ENCODE peak calls at places on chromosomes 4 and X, in ten cellular contexts. One of them, this sample, is unnamed.

GRCh38 chrX:37712458-37712857 is 26.9 kb downstream of the XK start:
- DNase-seq in fibroblast of lung: peak; percentile 53
- DNase-seq in PC-3: no peak
- DNase-seq in adipocyte: peak; percentile 4
- DNase-seq in mesendoderm: no peak
- DNase-seq in gastrocnemius medialis: no peak
- DNase-seq in adrenal gland: no peak
- DNase-seq in upper lobe of right lung: no peak
- DNase-seq in heart right ventricle: no peak
- DNase-seq in tibial nerve: no peak
- DNase-seq in this sample: peak; percentile 22

GRCh38 chr4:92235741-92236140 is 68.0 kb upstream of the GRID2 start:
- DNase-seq in gastrocnemius medialis: no peak
- DNase-seq in mesendoderm: no peak
- DNase-seq in PC-3: peak; percentile 23
- DNase-seq in adipocyte: no peak
- DNase-seq in adrenal gland: no peak
- DNase-seq in upper lobe of right lung: no peak
- DNase-seq in heart right ventricle: no peak
- DNase-seq in tibial nerve: no peak
- DNase-seq in fibroblast of lung: peak; percentile 23
- DNase-seq in this sample: no peak

GRCh38 chr4:124133753-124134152 is 578.8 kb downstream of the ANKRD50 start:
- DNase-seq in fibroblast of lung: no peak
- DNase-seq in adrenal gland: no peak
- DNase-seq in upper lobe of right lung: no peak
- DNase-seq in heart right ventricle: no peak
- DNase-seq in gastrocnemius medialis: no peak
- DNase-seq in PC-3: no peak
- DNase-seq in adipocyte: peak; percentile 72
- DNase-seq in mesendoderm: no peak
- DNase-seq in tibial nerve: no peak
- DNase-seq in this sample: no peak

GRCh38 chrX:49725401-49725800 is 29.6 kb upstream of the PAGE1 start:
- DNase-seq in gastrocnemius medialis: peak; percentile 55
- DNase-seq in adipocyte: no peak
- DNase-seq in heart right ventricle: no peak
- DNase-seq in tibial nerve: no peak
- DNase-seq in adrenal gland: no peak
- DNase-seq in mesendoderm: no peak
- DNase-seq in upper lobe of right lung: no peak
- DNase-seq in fibroblast of lung: no peak
- DNase-seq in PC-3: no peak
- DNase-seq in this sample: no peak

GRCh38 chr4:74805601-74806000 is 11.3 kb upstream of the BTC start:
- DNase-seq in upper lobe of right lung: no peak
- DNase-seq in PC-3: peak; percentile 85
- DNase-seq in mesendoderm: peak; percentile 38
- DNase-seq in fibroblast of lung: peak; percentile 63
- DNase-seq in gastrocnemius medialis: no peak
- DNase-seq in adrenal gland: no peak
- DNase-seq in tibial nerve: no peak
- DNase-seq in adipocyte: peak; percentile 11
- DNase-seq in heart right ventricle: no peak
- DNase-seq in this sample: no peak

GRCh38 chrX:7941390-7942042 is 14.3 kb upstream of the PNPLA4 start:
- DNase-seq in adrenal gland: no peak
- DNase-seq in upper lobe of right lung: no peak
- DNase-seq in tibial nerve: no peak
- DNase-seq in heart right ventricle: no peak
- DNase-seq in PC-3: peak; percentile 36
- DNase-seq in adipocyte: peak; percentile 26
- DNase-seq in gastrocnemius medialis: no peak
- DNase-seq in mesendoderm: peak; percentile 31
- DNase-seq in fibroblast of lung: peak; percentile 12
- DNase-seq in this sample: no peak

GRCh38 chrX:13266641-13267420 is 53.0 kb downstream of the ATXN3L start:
- DNase-seq in tibial nerve: no peak
- DNase-seq in fibroblast of lung: peak; percentile 68
- DNase-seq in mesendoderm: peak; percentile 28
- DNase-seq in adrenal gland: no peak
- DNase-seq in heart right ventricle: no peak
- DNase-seq in adipocyte: no peak
- DNase-seq in gastrocnemius medialis: no peak
- DNase-seq in PC-3: peak; percentile 21
- DNase-seq in upper lobe of right lung: no peak
- DNase-seq in this sample: no peak

GRCh38 chrX:11100281-11101035 is 10.7 kb upstream of the HCCS start:
- DNase-seq in gastrocnemius medialis: no peak
- DNase-seq in PC-3: peak; percentile 65
- DNase-seq in adrenal gland: peak; percentile 53
- DNase-seq in tibial nerve: peak; percentile 33
- DNase-seq in mesendoderm: peak; percentile 69
- DNase-seq in upper lobe of right lung: no peak
- DNase-seq in fibroblast of lung: peak; percentile 78
- DNase-seq in heart right ventricle: peak; percentile 15
- DNase-seq in adipocyte: peak; percentile 81
- DNase-seq in this sample: peak; percentile 78

GRCh38 chr4:72677265-72677664 is 108.2 kb upstream of the ADAMTS3 start:
- DNase-seq in fibroblast of lung: no peak
- DNase-seq in adipocyte: no peak
- DNase-seq in adrenal gland: no peak
- DNase-seq in mesendoderm: no peak
- DNase-seq in tibial nerve: no peak
- DNase-seq in heart right ventricle: no peak
- DNase-seq in gastrocnemius medialis: no peak
- DNase-seq in upper lobe of right lung: no peak
- DNase-seq in PC-3: no peak
- DNase-seq in this sample: no peak

GRCh38 chrX:71618303-71618721 is at the start of gene CXCR3:
- DNase-seq in heart right ventricle: peak; percentile 23
- DNase-seq in fibroblast of lung: peak; percentile 44
- DNase-seq in adrenal gland: peak; percentile 72
- DNase-seq in mesendoderm: no peak
- DNase-seq in adipocyte: no peak
- DNase-seq in tibial nerve: no peak
- DNase-seq in PC-3: no peak
- DNase-seq in gastrocnemius medialis: no peak
- DNase-seq in upper lobe of right lung: peak; percentile 72
- DNase-seq in this sample: no peak

GRCh38 chrX:25012433-25012735 is 3.4 kb downstream of the ARX start:
- DNase-seq in fibroblast of lung: no peak
- DNase-seq in heart right ventricle: no peak
- DNase-seq in gastrocnemius medialis: peak; percentile 85
- DNase-seq in tibial nerve: no peak
- DNase-seq in PC-3: no peak
- DNase-seq in mesendoderm: peak; percentile 45
- DNase-seq in adrenal gland: no peak
- DNase-seq in adipocyte: no peak
- DNase-seq in upper lobe of right lung: no peak
- DNase-seq in this sample: no peak
- H3K27me3 ChIP-seq in fibroblast of lung: peaks cover 68% of the 10 kb centered on the region
- H3K27me3 ChIP-seq in heart right ventricle: peaks cover 96% of the 10 kb centered on the region
- H3K27me3 ChIP-seq in gastrocnemius medialis: peaks cover 25% of the 10 kb centered on the region
- H3K27me3 ChIP-seq in tibial nerve: peaks cover 96% of the 10 kb centered on the region
- H3K27me3 ChIP-seq in PC-3: peaks cover 56% of the 10 kb centered on the region
- H3K27me3 ChIP-seq in mesendoderm: peaks cover 71% of the 10 kb centered on the region
- H3K27me3 ChIP-seq in adrenal gland: peaks cover 89% of the 10 kb centered on the region
- H3K27me3 ChIP-seq in adipocyte: peaks cover 80% of the 10 kb centered on the region
- H3K27me3 ChIP-seq in upper lobe of right lung: peaks cover 76% of the 10 kb centered on the region
- H3K27me3 ChIP-seq in this sample: peaks cover 21% of the 10 kb centered on the region

GRCh38 chrX:107675823-107676555 is 47.7 kb downstream of the PRPS1 start:
- DNase-seq in tibial nerve: peak; percentile 47
- DNase-seq in gastrocnemius medialis: peak; percentile 56
- DNase-seq in mesendoderm: no peak
- DNase-seq in adrenal gland: peak; percentile 67
- DNase-seq in PC-3: no peak
- DNase-seq in heart right ventricle: no peak
- DNase-seq in adipocyte: peak; percentile 82
- DNase-seq in upper lobe of right lung: no peak
- DNase-seq in fibroblast of lung: peak; percentile 23
- DNase-seq in this sample: no peak

GRCh38 chrX:107674480-107675364 is 46.4 kb downstream of the PRPS1 start:
- DNase-seq in gastrocnemius medialis: peak; percentile 83
- DNase-seq in fibroblast of lung: peak; percentile 25
- DNase-seq in adrenal gland: peak; percentile 78
- DNase-seq in heart right ventricle: peak; percentile 73
- DNase-seq in mesendoderm: no peak
- DNase-seq in adipocyte: peak; percentile 74
- DNase-seq in upper lobe of right lung: peak; percentile 69
- DNase-seq in PC-3: no peak
- DNase-seq in tibial nerve: peak; percentile 81
- DNase-seq in this sample: peak; percentile 47

GRCh38 chrX:107673933-107674479 is 45.7 kb downstream of the PRPS1 start:
- DNase-seq in tibial nerve: peak; percentile 86
- DNase-seq in PC-3: no peak
- DNase-seq in upper lobe of right lung: peak; percentile 91
- DNase-seq in gastrocnemius medialis: peak; percentile 84
- DNase-seq in fibroblast of lung: no peak
- DNase-seq in mesendoderm: no peak
- DNase-seq in heart right ventricle: peak; percentile 79
- DNase-seq in adrenal gland: peak; percentile 87
- DNase-seq in adipocyte: peak; percentile 88
- DNase-seq in this sample: peak; percentile 58

GRCh38 chrX:107676559-107677378 is 48.5 kb downstream of the PRPS1 start:
- DNase-seq in adipocyte: peak; percentile 94
- DNase-seq in tibial nerve: peak; percentile 74
- DNase-seq in mesendoderm: peak; percentile 59
- DNase-seq in gastrocnemius medialis: peak; percentile 83
- DNase-seq in heart right ventricle: peak; percentile 84
- DNase-seq in adrenal gland: peak; percentile 94
- DNase-seq in PC-3: peak; percentile 80
- DNase-seq in fibroblast of lung: peak; percentile 88
- DNase-seq in upper lobe of right lung: peak; percentile 95
- DNase-seq in this sample: peak; percentile 80

GRCh38 chrX:107675365-107675654 is 47.0 kb downstream of the PRPS1 start:
- DNase-seq in mesendoderm: no peak
- DNase-seq in fibroblast of lung: no peak
- DNase-seq in adrenal gland: no peak
- DNase-seq in heart right ventricle: no peak
- DNase-seq in tibial nerve: no peak
- DNase-seq in upper lobe of right lung: no peak
- DNase-seq in PC-3: no peak
- DNase-seq in gastrocnemius medialis: no peak
- DNase-seq in adipocyte: no peak
- DNase-seq in this sample: no peak
- H3K4me1 ChIP-seq in mesendoderm: peaks cover 1% of the 10 kb centered on the region
- H3K4me1 ChIP-seq in fibroblast of lung: peaks cover 11% of the 10 kb centered on the region
- H3K4me1 ChIP-seq in adrenal gland: peaks cover 29% of the 10 kb centered on the region
- H3K4me1 ChIP-seq in heart right ventricle: peaks cover 16% of the 10 kb centered on the region
- H3K4me1 ChIP-seq in tibial nerve: peaks cover 10% of the 10 kb centered on the region
- H3K4me1 ChIP-seq in upper lobe of right lung: peaks cover 23% of the 10 kb centered on the region
- H3K4me1 ChIP-seq in PC-3: peaks cover 28% of the 10 kb centered on the region
- H3K4me1 ChIP-seq in gastrocnemius medialis: peaks cover 18% of the 10 kb centered on the region
- H3K4me1 ChIP-seq in adipocyte: peaks cover 50% of the 10 kb centered on the region
- H3K4me1 ChIP-seq in this sample: peaks cover 43% of the 10 kb centered on the region

DNA sequence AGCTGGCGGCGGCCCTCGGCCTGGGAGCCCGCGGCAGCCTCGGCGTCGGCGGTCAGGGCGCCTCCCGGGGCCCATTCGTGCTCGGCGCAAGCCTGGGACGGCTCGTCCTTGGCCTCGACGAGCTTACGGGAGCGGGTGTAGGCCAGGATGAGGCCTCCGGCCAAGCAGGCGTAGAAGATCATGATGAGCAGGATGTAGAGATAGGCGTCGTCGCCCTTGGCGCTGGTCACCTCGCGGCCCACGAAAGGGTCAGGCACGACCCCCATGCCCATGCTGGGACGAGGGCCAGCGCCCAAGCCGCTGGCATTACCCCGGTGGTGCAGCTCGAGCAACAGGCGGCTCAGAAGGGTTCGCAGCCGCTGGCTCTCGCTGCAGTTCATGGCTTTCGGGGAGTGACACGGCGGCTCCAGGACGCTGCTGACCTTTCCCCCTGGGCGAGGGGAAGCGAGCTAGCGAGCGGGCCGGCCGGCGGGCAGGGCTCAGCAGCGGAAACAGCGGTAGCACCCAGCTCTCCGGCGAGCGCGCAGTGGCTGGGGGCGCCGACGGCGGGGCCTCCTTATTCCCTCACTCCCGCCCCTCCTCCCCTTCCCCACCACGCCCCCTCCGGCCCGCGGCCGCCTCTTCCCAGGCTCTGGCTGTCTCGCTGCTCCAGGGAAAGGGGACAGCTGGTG is at the start of gene KCNE5:
- DNase-seq in PC-3: no peak
- DNase-seq in heart right ventricle: no peak
- DNase-seq in gastrocnemius medialis: no peak
- DNase-seq in adipocyte: no peak
- DNase-seq in fibroblast of lung: peak; percentile 9
- DNase-seq in mesendoderm: peak; percentile 73
- DNase-seq in adrenal gland: no peak
- DNase-seq in tibial nerve: no peak
- DNase-seq in upper lobe of right lung: no peak
- DNase-seq in this sample: no peak
- H3K27me3 ChIP-seq in PC-3: no peaks in the 10 kb centered on the region
- H3K27me3 ChIP-seq in heart right ventricle: no peaks in the 10 kb centered on the region
- H3K27me3 ChIP-seq in gastrocnemius medialis: no peaks in the 10 kb centered on the region
- H3K27me3 ChIP-seq in adipocyte: peaks cover 11% of the 10 kb centered on the region
- H3K27me3 ChIP-seq in fibroblast of lung: no peaks in the 10 kb centered on the region
- H3K27me3 ChIP-seq in mesendoderm: no peaks in the 10 kb centered on the region
- H3K27me3 ChIP-seq in adrenal gland: peaks cover 5% of the 10 kb centered on the region
- H3K27me3 ChIP-seq in tibial nerve: peaks cover 23% of the 10 kb centered on the region
- H3K27me3 ChIP-seq in upper lobe of right lung: no peaks in the 10 kb centered on the region
- H3K27me3 ChIP-seq in this sample: no peaks in the 10 kb centered on the region

DNA sequence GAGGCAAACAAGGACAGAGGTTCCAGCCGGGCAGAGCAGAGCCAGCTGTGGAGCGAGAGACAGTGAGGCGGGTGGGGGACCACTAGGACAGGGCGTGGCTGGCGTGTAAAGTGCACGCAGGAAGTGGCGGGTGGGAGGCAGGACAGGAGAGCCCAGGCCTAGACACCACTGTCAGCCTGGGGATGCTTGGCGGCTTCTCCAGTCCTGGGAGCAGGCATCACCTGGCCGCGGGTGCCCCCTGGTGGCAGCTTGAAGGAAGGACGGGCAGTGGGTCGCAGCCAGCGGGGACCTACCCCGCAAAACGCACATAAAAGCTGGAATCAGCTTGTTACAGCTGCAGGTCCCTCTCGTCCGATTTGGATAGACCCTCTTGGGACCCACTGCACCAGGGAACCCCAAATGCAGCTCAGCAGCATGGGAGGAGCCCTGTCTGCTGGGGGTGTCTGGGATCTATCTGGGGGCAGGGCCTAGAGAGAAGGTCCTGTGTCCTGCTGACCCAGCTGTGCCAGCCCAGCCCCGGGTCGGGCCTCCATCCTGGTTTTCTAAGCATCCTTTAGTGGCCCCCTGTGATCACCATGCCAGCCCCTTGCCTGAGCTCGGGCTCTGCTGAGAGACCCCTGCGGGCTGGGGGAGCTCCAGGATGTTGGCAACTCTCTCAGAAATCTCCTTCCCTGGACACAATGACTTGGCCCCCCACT is 57.7 kb downstream of the WFS1 start:
- DNase-seq in upper lobe of right lung: peak; percentile 91
- DNase-seq in adrenal gland: peak; percentile 91
- DNase-seq in adipocyte: peak; percentile 83
- DNase-seq in heart right ventricle: peak; percentile 73
- DNase-seq in PC-3: peak; percentile 69
- DNase-seq in gastrocnemius medialis: peak; percentile 55
- DNase-seq in fibroblast of lung: peak; percentile 35
- DNase-seq in mesendoderm: peak; percentile 76
- DNase-seq in tibial nerve: peak; percentile 74
- DNase-seq in this sample: peak; percentile 26
- H3K4me1 ChIP-seq in upper lobe of right lung: peaks cover 16% of the 10 kb centered on the region
- H3K4me1 ChIP-seq in adrenal gland: no peaks in the 10 kb centered on the region
- H3K4me1 ChIP-seq in adipocyte: no peaks in the 10 kb centered on the region
- H3K4me1 ChIP-seq in heart right ventricle: peaks cover 4% of the 10 kb centered on the region
- H3K4me1 ChIP-seq in PC-3: peaks cover 18% of the 10 kb centered on the region
- H3K4me1 ChIP-seq in gastrocnemius medialis: no peaks in the 10 kb centered on the region
- H3K4me1 ChIP-seq in fibroblast of lung: no peaks in the 10 kb centered on the region
- H3K4me1 ChIP-seq in mesendoderm: no peaks in the 10 kb centered on the region
- H3K4me1 ChIP-seq in tibial nerve: no peaks in the 10 kb centered on the region
- H3K4me1 ChIP-seq in this sample: no peaks in the 10 kb centered on the region

This sample was measured in SJSA1.